ENCODE peak calls at places on chromosomes 3 and 15, in four cellular contexts. T is stimulated activated CD4-positive, alpha-beta T cell treated with anti-CD3 and anti-CD28 coated beads, TNF-alpha, amount 100 ng/mL, for 4 hours; E is non-pigmented ciliary epithelial cell; J is T1000. V is an unnamed sample.
A peak's percentile ranks its signal among the peaks of the same experiment; 100 is the strongest.

GRCh38 chr3:131535131-131535530 is 32.4 kb upstream of the MRPL3 start:
- DNase-seq in T (no peak), E (no peak), J (peak; percentile 21), V (no peak)

GRCh38 chr15:67685008-67685599 is 140.2 kb upstream of the SKOR1 start:
- DNase-seq in T (no peak), E (no peak), J (no peak), V (no peak)

GRCh38 chr3:71173421-71173975 is 410.0 kb downstream of the FOXP1 start:
- DNase-seq in T (no peak), E (no peak), J (no peak), V (no peak)

GRCh38 chr15:39275066-39275465 is 305.8 kb upstream of the THBS1 start:
- DNase-seq in T (no peak), E (no peak), J (no peak), V (no peak)

GRCh38 chr3:55698826-55699225 is 211.7 kb upstream of the WNT5A start:
- DNase-seq in T (no peak), E (no peak), J (no peak), V (no peak)

GRCh38 chr15:44775923-44776322 is 39.6 kb downstream of the TRIM69 start:
- DNase-seq in T (no peak), E (no peak), J (no peak), V (no peak)

GRCh38 chr15:54528021-54528420 is 549.8 kb downstream of the UNC13C start:
- DNase-seq in T (no peak), E (no peak), J (no peak), V (no peak)

GRCh38 chr3:17972889-17973558 is 230.6 kb upstream of the TBC1D5 start:
- DNase-seq in T (no peak), E (no peak), J (no peak), V (no peak)

GRCh38 chr3:148467341-148467740 is 230.4 kb upstream of the AGTR1 start:
- DNase-seq in T (no peak), E (no peak), J (no peak), V (no peak)

GRCh38 chr3:22373827-22374226 is 622.8 kb upstream of the ZNF385D start:
- DNase-seq in T (no peak), E (no peak), J (no peak), V (no peak)

GRCh38 chr15:56351362-56351761 is 13.9 kb upstream of the TEX9 start:
- DNase-seq in T (no peak), E (no peak), J (no peak), V (no peak)

GRCh38 chr3:183619624-183620274 is 15.7 kb upstream of the KLHL24 start:
- DNase-seq in T (no peak), E (no peak), J (no peak), V (no peak)

GRCh38 chr3:30667250-30667585 is 60.8 kb downstream of the TGFBR2 start:
- DNase-seq in T (no peak), E (no peak), J (no peak), V (no peak)

GRCh38 chr3:57089043-57089442 is 28.6 kb downstream of the SPATA12 start:
- DNase-seq in T (no peak), E (no peak), J (no peak), V (no peak)

GRCh38 chr3:32181370-32181769 is 57.1 kb upstream of the CMTM8 start:
- DNase-seq in T (no peak), E (no peak), J (no peak), V (no peak)